ENCODE peak calls at places on chromosomes 16 and 17, in five cellular contexts. Z is SK-N-SH, D is cardiac fibroblast, F is ovary, K is left ventricle myocardium inferior. T is an unnamed sample.

GRCh38 chr17:60080545-60080944 is 1.8 kb upstream of the HEATR6 start:
- DNase-seq in D (no peak), Z (no peak), K (no peak), F (no peak), T (no peak)

GRCh38 chr17:35786941-35787432 is 8.5 kb downstream of the MMP28 start:
- DNase-seq in K (no peak), Z (peak; percentile 86), F (no peak), D (peak; percentile 29), T (no peak)

GRCh38 chr17:80362428-80363119 is 52.4 kb upstream of the ENDOV start:
- DNase-seq in D (peak; percentile 72), Z (no peak), K (peak; percentile 37), F (peak; percentile 76), T (no peak)

GRCh38 chr16:66150691-66151090 is 215.8 kb upstream of the CDH5 start:
- DNase-seq in K (no peak), F (no peak), Z (no peak), D (peak; percentile 24), T (no peak)

GRCh38 chr17:39800540-39800939 is 62.8 kb downstream of the GRB7 start:
- DNase-seq in Z (no peak), D (peak; percentile 28), K (no peak), F (no peak), T (peak; percentile 64)

GRCh38 chr17:76462556-76463290 is 4.7 kb upstream of the AANAT start:
- DNase-seq in D (no peak), Z (no peak), K (no peak), F (no peak), T (no peak)

GRCh38 chr16:12484987-12485386 is 318.7 kb downstream of the CPPED1 start:
- DNase-seq in D (no peak), K (no peak), F (no peak), Z (no peak), T (no peak)

GRCh38 chr16:22318690-22319358 is 21.6 kb downstream of the POLR3E start:
- DNase-seq in Z (peak; percentile 54), K (no peak), F (peak; percentile 25), D (peak; percentile 50), T (peak; percentile 32)

GRCh38 chr17:80546267-80546666 is 1.6 kb downstream of the RPTOR start:
- DNase-seq in D (no peak), K (no peak), Z (no peak), F (no peak), T (no peak)

GRCh38 chr17:38960402-38960801 is 6.8 kb downstream of the FBXO47 start:
- DNase-seq in F (no peak), K (no peak), Z (no peak), D (no peak), T (peak; percentile 29)

GRCh38 chr17:58525239-58525638 is 10.8 kb upstream of the MTMR4 start:
- DNase-seq in Z (no peak), F (peak; percentile 50), K (peak; percentile 63), D (peak; percentile 86), T (no peak)

GRCh38 chr16:49639739-49640388 is 216.0 kb downstream of the ZNF423 start:
- DNase-seq in Z (peak; percentile 81), F (peak; percentile 85), D (peak; percentile 74), K (peak; percentile 71), T (no peak)

GRCh38 chr17:35991075-35991474 is 4.5 kb upstream of the CCL14 start:
- DNase-seq in Z (no peak), K (no peak), F (no peak), D (no peak), T (no peak)

GRCh38 chr17:17561408-17562144 is 29.9 kb downstream of the PEMT start:
- DNase-seq in K (peak; percentile 31), Z (no peak), F (no peak), D (no peak), T (no peak)

GRCh38 chr17:382644-383533 is 30.3 kb upstream of the RPH3AL start:
- DNase-seq in Z (peak; percentile 73), D (peak; percentile 76), F (no peak), K (no peak), T (no peak)

GRCh38 chr16:4574919-4575705 is 19.0 kb downstream of the C16orf96 start:
- DNase-seq in Z (no peak), K (no peak), F (no peak), D (no peak), T (no peak)

GRCh38 chr17:41428591-41429326 is 4.4 kb upstream of the KRT37 start:
- DNase-seq in F (no peak), K (no peak), D (no peak), Z (no peak), T (no peak)

GRCh38 chr16:87057291-87057881 is 259.8 kb downstream of the C16orf95 start:
- DNase-seq in Z (peak; percentile 56), K (no peak), D (peak; percentile 26), F (no peak), T (no peak)

GRCh38 chr17:59859444-59860025 is 33.2 kb downstream of the TUBD1 start:
- DNase-seq in Z (no peak), F (no peak), D (peak; percentile 84), K (no peak), T (no peak)

GRCh38 chr16:47461598-47462266 is 601 bp downstream of the PHKB start:
- DNase-seq in D (peak; percentile 64), Z (peak; percentile 17), F (no peak), K (no peak), T (no peak)

DNA sequence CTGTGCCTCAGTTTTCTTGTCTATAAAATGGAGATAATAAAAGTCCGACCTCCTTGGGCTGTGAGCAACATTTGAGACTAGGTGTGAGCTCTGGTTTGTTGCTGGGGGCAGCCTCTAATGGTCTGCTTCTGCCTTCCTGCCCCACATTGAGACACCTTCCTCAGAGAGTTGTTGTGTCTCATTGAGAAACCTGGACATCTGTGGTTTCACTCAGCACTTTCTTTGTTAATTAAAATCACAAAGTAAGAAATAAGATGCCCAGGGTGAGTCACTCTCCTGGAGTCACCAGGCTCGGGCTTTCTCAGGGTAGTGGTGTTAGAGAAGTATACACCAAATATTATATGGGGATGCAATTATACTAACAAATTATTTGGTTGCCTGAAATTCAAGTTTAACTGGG is 389.2 kb upstream of the SALL1 start:
- DNase-seq in D (peak; percentile 25), F (no peak), K (no peak), Z (no peak), T (no peak)
- H3K4me3 ChIP-seq in D (no peak overlapping the region), F (no peak overlapping the region), K (no peak overlapping the region), Z (no peak overlapping the region), T (no peak overlapping the region)

DNA sequence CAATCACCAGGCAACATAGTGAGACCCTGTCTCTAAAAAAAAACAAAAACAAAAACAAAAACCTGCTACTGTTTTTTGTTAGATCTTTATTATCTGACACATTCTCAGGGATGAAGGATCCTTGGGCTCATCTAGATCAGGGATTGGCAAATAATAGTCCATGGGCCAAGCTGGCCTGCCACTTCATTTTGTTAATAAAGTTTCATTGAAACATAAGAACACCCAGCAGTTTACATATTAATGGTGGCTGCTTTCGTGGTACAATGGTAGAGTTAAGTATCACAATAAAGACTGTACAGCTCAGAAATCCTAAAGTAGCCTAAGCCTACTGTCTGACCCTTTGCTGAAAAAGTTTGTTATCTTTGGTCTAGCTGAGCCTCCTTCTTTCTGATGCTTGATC is 32.9 kb upstream of the CLEC18A start:
- DNase-seq in K (no peak), Z (no peak), D (no peak), F (no peak), T (no peak)
- H3K4me3 ChIP-seq in K (no peak overlapping the region), Z (peak overlapping the region; percentile 24), D (peak overlapping the region; percentile 33), F (no peak overlapping the region), T (no peak overlapping the region)

GRCh38 chr17:32503251-32504165 is 16.7 kb downstream of the CDK5R1 start:
- DNase-seq in D (peak; percentile 27), F (no peak), K (no peak), Z (no peak), T (no peak)
- H3K4me3 ChIP-seq in D (no peak overlapping the region), F (no peak overlapping the region), K (no peak overlapping the region), Z (no peak overlapping the region), T (peak overlapping the region; percentile 75)

GRCh38 chr16:58938856-58939255 is 204.7 kb upstream of the GOT2 start:
- DNase-seq in D (no peak), Z (no peak), F (no peak), K (no peak), T (no peak)

GRCh38 chr16:58931436-58931835 is 197.3 kb upstream of the GOT2 start:
- DNase-seq in K (no peak), Z (no peak), D (no peak), F (no peak), T (no peak)

GRCh38 chr16:58937661-58938060 is 203.5 kb upstream of the GOT2 start:
- DNase-seq in F (no peak), K (no peak), Z (no peak), D (no peak), T (no peak)

DNA sequence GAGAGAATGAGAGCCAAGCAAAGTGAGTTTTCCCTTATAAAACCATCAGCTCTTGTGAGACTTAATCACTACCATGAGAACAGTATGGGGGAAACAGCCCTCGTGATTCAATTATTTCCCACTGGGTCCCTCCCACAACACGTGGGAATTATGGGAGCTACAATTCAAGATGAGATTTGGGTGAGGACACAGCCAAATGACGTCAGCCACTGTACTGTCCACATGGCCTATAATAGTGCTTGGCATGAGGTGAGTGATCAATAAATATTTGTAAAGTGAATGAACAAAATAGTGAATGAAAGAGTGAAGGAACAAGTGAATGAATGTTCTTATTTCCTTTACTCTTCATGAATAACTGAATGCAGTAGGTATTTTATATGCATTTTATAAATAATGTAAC is 199.1 kb upstream of the GOT2 start:
- DNase-seq in K (no peak), D (no peak), F (no peak), Z (no peak), T (no peak)
- H3K4me3 ChIP-seq in K (no peak overlapping the region), D (no peak overlapping the region), F (no peak overlapping the region), Z (no peak overlapping the region), T (no peak overlapping the region)

GRCh38 chr17:48603959-48604769 is 622 bp downstream of the HOXB6 start:
- DNase-seq in D (no peak), K (no peak), Z (no peak), F (no peak), T (no peak)
- H3K4me3 ChIP-seq in D (no peak overlapping the region), K (peak overlapping the region; percentile 49), Z (no peak overlapping the region), F (peak overlapping the region; percentile 29), T (no peak overlapping the region)

GRCh38 chr17:68248886-68249872 is 1.3 kb downstream of the AMZ2 start:
- DNase-seq in Z (no peak), F (no peak), D (no peak), K (no peak), T (peak; percentile 49)
- H3K4me3 ChIP-seq in Z (peak overlapping the region; percentile 79), F (no peak overlapping the region), D (peak overlapping the region; percentile 80), K (peak overlapping the region; percentile 88), T (peak overlapping the region; percentile 85)

T was measured in CD4-positive, CD25-positive, alpha-beta regulatory T cell.